ENCODE peak calls at places on chromosomes 1 and 21, in seven cellular contexts. One of them, this sample, is unnamed.

GRCh38 chr1:214213136-214213535 is 67.8 kb upstream of the SMYD2 start:
- DNase-seq in A549: peak
- DNase-seq in adrenal gland: no peak
- DNase-seq in ovary: no peak
- DNase-seq in uterus: no peak
- DNase-seq in heart left ventricle: no peak
- DNase-seq in breast epithelium: no peak
- DNase-seq in this sample: no peak

GRCh38 chr1:10507111-10507879 is 32.5 kb downstream of the PEX14 start:
- DNase-seq in A549: peak
- DNase-seq in adrenal gland: peak
- DNase-seq in ovary: peak
- DNase-seq in uterus: peak
- DNase-seq in heart left ventricle: peak
- DNase-seq in breast epithelium: peak
- DNase-seq in this sample: peak

GRCh38 chr21:34813266-34813886 is 144.6 kb downstream of the CLIC6 start:
- DNase-seq in A549: peak
- DNase-seq in adrenal gland: no peak
- DNase-seq in ovary: no peak
- DNase-seq in uterus: no peak
- DNase-seq in heart left ventricle: no peak
- DNase-seq in breast epithelium: no peak
- DNase-seq in this sample: no peak

GRCh38 chr21:41673071-41673470 is 93.8 kb downstream of the RIPK4 start:
- DNase-seq in A549: no peak
- DNase-seq in adrenal gland: no peak
- DNase-seq in ovary: no peak
- DNase-seq in uterus: no peak
- DNase-seq in heart left ventricle: no peak
- DNase-seq in breast epithelium: no peak
- DNase-seq in this sample: no peak

GRCh38 chr1:228163004-228163753 is 2.4 kb upstream of the IBA57 start:
- DNase-seq in A549: no peak
- DNase-seq in adrenal gland: peak
- DNase-seq in ovary: peak
- DNase-seq in uterus: peak
- DNase-seq in heart left ventricle: peak
- DNase-seq in breast epithelium: peak
- DNase-seq in this sample: peak

GRCh38 chr1:89794406-89794805 is 26.4 kb upstream of the LRRC8D start:
- DNase-seq in A549: no peak
- DNase-seq in adrenal gland: no peak
- DNase-seq in ovary: no peak
- DNase-seq in uterus: no peak
- DNase-seq in heart left ventricle: no peak
- DNase-seq in breast epithelium: no peak
- DNase-seq in this sample: peak

GRCh38 chr1:154609398-154610380 is 1.7 kb upstream of the ADAR start:
- DNase-seq in A549: no peak
- DNase-seq in adrenal gland: no peak
- DNase-seq in ovary: no peak
- DNase-seq in uterus: no peak
- DNase-seq in heart left ventricle: no peak
- DNase-seq in breast epithelium: no peak
- DNase-seq in this sample: no peak

GRCh38 chr21:45912611-45913415 is 68.8 kb upstream of the COL6A1 start:
- DNase-seq in A549: no peak
- DNase-seq in adrenal gland: no peak
- DNase-seq in ovary: no peak
- DNase-seq in uterus: no peak
- DNase-seq in heart left ventricle: no peak
- DNase-seq in breast epithelium: no peak
- DNase-seq in this sample: no peak

GRCh38 chr1:40039245-40039756 is 1.2 kb upstream of the CAP1 start:
- DNase-seq in A549: peak
- DNase-seq in adrenal gland: no peak
- DNase-seq in ovary: no peak
- DNase-seq in uterus: no peak
- DNase-seq in heart left ventricle: no peak
- DNase-seq in breast epithelium: no peak
- DNase-seq in this sample: peak

GRCh38 chr1:40040511-40041465 is at the start of gene CAP1:
- DNase-seq in A549: peak
- DNase-seq in adrenal gland: peak
- DNase-seq in ovary: peak
- DNase-seq in uterus: peak
- DNase-seq in heart left ventricle: peak
- DNase-seq in breast epithelium: peak
- DNase-seq in this sample: peak

GRCh38 chr1:40038693-40039092 is 1.8 kb upstream of the CAP1 start:
- DNase-seq in A549: no peak
- DNase-seq in adrenal gland: no peak
- DNase-seq in ovary: no peak
- DNase-seq in uterus: no peak
- DNase-seq in heart left ventricle: no peak
- DNase-seq in breast epithelium: no peak
- DNase-seq in this sample: no peak

GRCh38 chr1:40041466-40041838 is 923 bp downstream of the CAP1 start:
- DNase-seq in A549: no peak
- DNase-seq in adrenal gland: no peak
- DNase-seq in ovary: no peak
- DNase-seq in uterus: no peak
- DNase-seq in heart left ventricle: no peak
- DNase-seq in breast epithelium: no peak
- DNase-seq in this sample: no peak

GRCh38 chr1:40039757-40040510 is 595 bp upstream of the CAP1 start:
- DNase-seq in A549: peak
- DNase-seq in adrenal gland: peak
- DNase-seq in ovary: peak
- DNase-seq in uterus: peak
- DNase-seq in heart left ventricle: peak
- DNase-seq in breast epithelium: peak
- DNase-seq in this sample: peak
- TF ChIP-seq POLR2A in A549: peak
- TF ChIP-seq POLR2A in adrenal gland: peak
- TF ChIP-seq POLR2A in ovary: peak
- TF ChIP-seq POLR2A in uterus: peak
- TF ChIP-seq POLR2A in heart left ventricle: peak
- TF ChIP-seq POLR2A in breast epithelium: peak
- TF ChIP-seq POLR2A in this sample: peak

GRCh38 chr1:68232354-68233148 is at the start of gene WLS:
- DNase-seq in A549: peak
- DNase-seq in adrenal gland: peak
- DNase-seq in ovary: peak
- DNase-seq in uterus: peak
- DNase-seq in heart left ventricle: peak
- DNase-seq in breast epithelium: peak
- DNase-seq in this sample: peak
- H3K4me3 ChIP-seq in A549: peak
- H3K4me3 ChIP-seq in adrenal gland: peak
- H3K4me3 ChIP-seq in ovary: peak
- H3K4me3 ChIP-seq in uterus: peak
- H3K4me3 ChIP-seq in heart left ventricle: peak
- H3K4me3 ChIP-seq in breast epithelium: peak
- H3K4me3 ChIP-seq in this sample: peak

GRCh38 chr1:114126696-114127095 is 27.0 kb downstream of the SYT6 start:
- DNase-seq in A549: no peak
- DNase-seq in adrenal gland: peak
- DNase-seq in ovary: no peak
- DNase-seq in uterus: no peak
- DNase-seq in heart left ventricle: peak
- DNase-seq in breast epithelium: no peak
- DNase-seq in this sample: no peak
- TF ChIP-seq POLR2A in A549: no peak
- TF ChIP-seq POLR2A in adrenal gland: no peak
- TF ChIP-seq POLR2A in ovary: no peak
- TF ChIP-seq POLR2A in uterus: no peak
- TF ChIP-seq POLR2A in heart left ventricle: no peak
- TF ChIP-seq POLR2A in breast epithelium: no peak
- TF ChIP-seq POLR2A in this sample: no peak

DNA sequence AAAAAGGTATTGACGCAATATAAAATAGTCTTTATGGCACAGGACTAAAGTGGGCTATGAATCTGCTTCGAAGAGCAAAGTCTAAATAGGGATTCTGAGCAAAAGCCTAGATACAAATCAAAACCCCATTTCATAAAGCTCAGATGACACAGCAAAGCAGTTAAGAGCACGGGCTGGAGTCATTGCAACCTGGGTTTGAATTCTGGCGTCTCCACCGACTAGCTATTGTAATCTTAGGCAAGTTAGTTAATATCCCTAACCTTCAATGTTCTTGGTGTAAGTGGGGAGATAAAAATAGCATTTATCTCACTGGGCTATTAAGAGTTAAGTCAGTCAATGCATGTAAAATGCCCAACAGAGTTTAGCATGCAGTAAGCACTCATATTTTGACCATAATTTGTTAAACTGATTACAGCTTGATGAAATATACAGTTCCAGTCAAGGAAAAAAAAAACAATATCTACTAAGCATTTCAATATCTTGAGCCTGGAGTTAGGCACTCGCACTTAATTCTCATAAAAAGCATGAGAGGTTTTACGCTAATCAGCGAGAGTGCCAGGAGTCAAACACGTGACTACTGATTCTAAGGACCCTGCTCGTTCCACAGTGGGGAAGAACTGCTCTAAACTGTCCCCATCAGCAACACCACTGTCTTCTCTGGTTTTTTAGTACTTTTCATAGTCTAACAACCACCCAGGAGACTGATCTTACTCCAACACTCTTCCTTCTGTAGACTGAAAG is 75.5 kb downstream of the JAK1 start:
- DNase-seq in A549: no peak
- DNase-seq in adrenal gland: no peak
- DNase-seq in ovary: no peak
- DNase-seq in uterus: no peak
- DNase-seq in heart left ventricle: no peak
- DNase-seq in breast epithelium: no peak
- DNase-seq in this sample: no peak
- H3K4me3 ChIP-seq in A549: no peak
- H3K4me3 ChIP-seq in adrenal gland: no peak
- H3K4me3 ChIP-seq in ovary: no peak
- H3K4me3 ChIP-seq in uterus: no peak
- H3K4me3 ChIP-seq in heart left ventricle: no peak
- H3K4me3 ChIP-seq in breast epithelium: no peak
- H3K4me3 ChIP-seq in this sample: no peak

DNA sequence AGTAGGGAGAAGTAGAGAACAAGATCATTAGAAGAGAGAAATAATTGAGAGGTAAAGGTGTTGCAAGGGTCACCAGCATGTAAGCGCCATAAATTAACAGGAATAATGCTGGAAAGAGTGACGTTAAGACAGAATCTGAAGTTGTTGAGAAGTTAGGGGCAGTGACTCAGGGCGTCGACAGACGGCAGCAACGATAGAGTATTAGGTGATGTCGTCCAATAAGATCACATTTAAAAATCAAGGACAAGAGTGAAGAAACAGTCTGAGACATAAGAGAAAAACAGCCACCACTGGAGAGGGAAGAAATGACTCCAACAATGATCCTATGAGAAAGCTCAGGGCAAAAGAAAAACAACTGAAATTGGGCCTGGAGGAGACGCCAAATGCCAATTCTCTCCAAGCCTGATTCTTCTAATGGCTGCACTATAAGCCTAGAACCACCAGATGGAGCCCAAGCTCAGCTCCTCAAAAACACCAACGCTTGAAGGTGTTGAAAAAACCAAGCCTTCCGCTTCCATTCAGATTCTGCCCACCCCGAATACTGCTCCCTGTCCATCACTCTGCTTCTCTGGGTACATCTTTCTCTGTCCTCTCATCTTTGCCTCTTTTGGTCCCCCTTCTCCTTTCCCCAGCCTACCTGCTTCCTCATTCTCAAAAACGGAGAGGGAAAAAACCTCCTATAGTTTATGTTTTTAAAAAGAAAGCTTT is 70.0 kb downstream of the LUZP1 start:
- DNase-seq in A549: peak
- DNase-seq in adrenal gland: peak
- DNase-seq in ovary: peak
- DNase-seq in uterus: peak
- DNase-seq in heart left ventricle: peak
- DNase-seq in breast epithelium: peak
- DNase-seq in this sample: peak
- TF ChIP-seq POLR2A in A549: no peak
- TF ChIP-seq POLR2A in adrenal gland: no peak
- TF ChIP-seq POLR2A in ovary: no peak
- TF ChIP-seq POLR2A in uterus: no peak
- TF ChIP-seq POLR2A in heart left ventricle: no peak
- TF ChIP-seq POLR2A in breast epithelium: no peak
- TF ChIP-seq POLR2A in this sample: no peak

DNA sequence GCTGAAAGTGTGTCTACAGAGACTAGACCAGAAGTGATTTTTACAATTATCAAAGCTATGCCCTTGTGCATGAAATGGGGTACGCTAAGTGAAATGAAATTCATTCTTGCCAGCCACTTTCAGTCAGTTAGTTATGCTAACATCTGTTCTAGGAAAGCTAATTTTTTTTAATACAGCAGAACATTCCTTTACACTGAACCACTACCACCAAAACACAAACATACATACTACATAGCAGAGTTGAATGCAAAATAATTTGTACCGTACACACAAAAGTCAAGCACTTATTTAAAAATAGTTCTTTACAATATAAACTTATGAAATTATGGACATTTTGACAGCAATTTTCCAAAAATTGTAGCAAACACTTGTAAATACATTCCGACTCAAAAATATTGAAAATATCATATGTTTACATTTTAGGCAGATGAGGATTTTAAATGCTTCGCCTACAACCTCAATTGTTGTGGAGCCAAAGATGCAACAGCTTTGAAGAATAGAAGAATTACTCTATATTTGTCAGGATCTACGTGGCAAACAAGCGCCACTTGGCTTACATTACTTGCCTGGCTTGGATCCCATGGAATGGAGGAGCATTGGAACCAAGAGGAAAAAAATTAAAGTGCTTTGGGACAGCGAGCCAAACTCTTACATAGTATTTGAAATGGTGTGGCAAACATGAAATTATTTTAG is 30.6 kb downstream of the WLS start:
- DNase-seq in A549: no peak
- DNase-seq in adrenal gland: no peak
- DNase-seq in ovary: no peak
- DNase-seq in uterus: no peak
- DNase-seq in heart left ventricle: no peak
- DNase-seq in breast epithelium: no peak
- DNase-seq in this sample: no peak
- H3K4me3 ChIP-seq in A549: no peak
- H3K4me3 ChIP-seq in adrenal gland: no peak
- H3K4me3 ChIP-seq in ovary: no peak
- H3K4me3 ChIP-seq in uterus: no peak
- H3K4me3 ChIP-seq in heart left ventricle: no peak
- H3K4me3 ChIP-seq in breast epithelium: no peak
- H3K4me3 ChIP-seq in this sample: no peak

GRCh38 chr21:26595971-26596370 is 22.9 kb upstream of the CYYR1 start:
- DNase-seq in A549: no peak
- DNase-seq in adrenal gland: no peak
- DNase-seq in ovary: no peak
- DNase-seq in uterus: no peak
- DNase-seq in heart left ventricle: no peak
- DNase-seq in breast epithelium: no peak
- DNase-seq in this sample: no peak
- TF ChIP-seq POLR2A in A549: no peak
- TF ChIP-seq POLR2A in adrenal gland: no peak
- TF ChIP-seq POLR2A in ovary: no peak
- TF ChIP-seq POLR2A in uterus: no peak
- TF ChIP-seq POLR2A in heart left ventricle: no peak
- TF ChIP-seq POLR2A in breast epithelium: no peak
- TF ChIP-seq POLR2A in this sample: no peak